ENCODE peak calls at places on chromosomes 3 and 15, in four cellular contexts. B is nephron progenitor cell, I is tibial artery, W is fibroblast of lung. L is an unnamed sample.

GRCh38 chr3:71006810-71007785 is 576.4 kb downstream of the FOXP1 start:
- DNase-seq in B (no peak), I (no peak), W (peak; percentile 51), L (peak; percentile 29)

GRCh38 chr15:45801543-45801942 is 166.7 kb downstream of the SQOR start:
- DNase-seq in B (no peak), I (no peak), W (no peak), L (no peak)

GRCh38 chr15:60235951-60236710 is 161.7 kb downstream of the ANXA2 start:
- DNase-seq in B (no peak), I (no peak), W (no peak), L (peak; percentile 23)

GRCh38 chr3:56780935-56781334 is 20.8 kb downstream of the ARHGEF3 start:
- DNase-seq in B (no peak), I (no peak), W (no peak), L (no peak)

GRCh38 chr3:54550216-54550977 is 377.5 kb downstream of the LRTM1 start:
- DNase-seq in B (no peak), I (no peak), W (no peak), L (no peak)

GRCh38 chr3:45084361-45084760 is 58.3 kb downstream of the CLEC3B start:
- DNase-seq in B (no peak), I (no peak), W (no peak), L (no peak)

GRCh38 chr3:31724144-31724543 is 191.4 kb downstream of the STT3B start:
- DNase-seq in B (no peak), I (no peak), W (no peak), L (peak; percentile 69)

GRCh38 chr15:85427286-85428028 is 47.1 kb downstream of the AKAP13 start:
- DNase-seq in B (no peak), I (no peak), W (no peak), L (no peak)

GRCh38 chr3:14884665-14885064 is 62.7 kb upstream of the NR2C2 start:
- DNase-seq in B (no peak), I (no peak), W (no peak), L (no peak)

GRCh38 chr15:80788536-80788935 is 9.4 kb downstream of the CEMIP start:
- DNase-seq in B (no peak), I (no peak), W (peak; percentile 15), L (no peak)

GRCh38 chr3:37537914-37538691 is 323.6 kb upstream of the CTDSPL start:
- DNase-seq in B (no peak), I (no peak), W (peak; percentile 56), L (no peak)

GRCh38 chr3:103653996-103654395 is 1219.2 kb downstream of the ZPLD1 start:
- DNase-seq in B (no peak), I (no peak), W (no peak), L (no peak)

GRCh38 chr3:25897019-25897418 is 107.1 kb downstream of the OXSM start:
- DNase-seq in B (peak; percentile 31), I (no peak), W (no peak), L (peak; percentile 63)

GRCh38 chr3:8800016-8800415 is 30.6 kb upstream of the OXTR start:
- DNase-seq in B (no peak), I (no peak), W (no peak), L (no peak)

GRCh38 chr3:25086721-25087120 is 341.3 kb upstream of the RARB start:
- DNase-seq in B (no peak), I (no peak), W (no peak), L (no peak)

GRCh38 chr15:95558131-95558530 is 772.4 kb upstream of the NR2F2 start:
- DNase-seq in B (no peak), I (no peak), W (peak; percentile 15), L (no peak)